ENCODE peak calls at places on chromosomes 13 and 19, in six cellular contexts. P, V, E, O, Z and F are unnamed samples.
A peak's percentile ranks its signal among the peaks of the same experiment; 100 is the strongest.

GRCh38 chr13:106499905-106500304 is 35.6 kb downstream of the EFNB2 start:
- DNase-seq in P (peak; percentile 38), V (no peak), E (no peak), O (no peak), Z (no peak), F (no peak)

GRCh38 chr13:20231839-20232555 is at the start of gene GJB6:
- DNase-seq in P (no peak), V (no peak), E (no peak), O (no peak), Z (no peak), F (no peak)

GRCh38 chr19:56896041-56896440 is 55.5 kb upstream of the PEG3 start:
- DNase-seq in P (no peak), V (no peak), E (no peak), O (no peak), Z (no peak), F (no peak)

GRCh38 chr13:44934724-44935123 is 54.5 kb downstream of the NUFIP1 start:
- DNase-seq in P (peak; percentile 87), V (no peak), E (no peak), O (no peak), Z (no peak), F (no peak)

GRCh38 chr13:30870049-30870884 is 35.8 kb upstream of the MEDAG start:
- DNase-seq in P (peak; percentile 100), V (no peak), E (no peak), O (peak; percentile 97), Z (peak; percentile 83), F (peak; percentile 94)

GRCh38 chr19:48598996-48599626 is 7.4 kb upstream of the SPACA4 start:
- DNase-seq in P (no peak), V (no peak), E (no peak), O (no peak), Z (no peak), F (no peak)

GRCh38 chr13:94112227-94112626 is 367.3 kb downstream of the DCT start:
- DNase-seq in P (peak; percentile 92), V (no peak), E (no peak), O (peak; percentile 0), Z (no peak), F (no peak)

GRCh38 chr13:76647550-76647949 is 238.7 kb downstream of the KCTD12 start:
- DNase-seq in P (peak; percentile 36), V (no peak), E (no peak), O (no peak), Z (no peak), F (no peak)

GRCh38 chr13:110047511-110047910 is 259.4 kb downstream of the COL4A1 start:
- DNase-seq in P (peak; percentile 81), V (no peak), E (peak; percentile 16), O (no peak), Z (peak; percentile 82), F (peak; percentile 89)

GRCh38 chr19:43639507-43640423 is at the start of gene CADM4:
- DNase-seq in P (no peak), V (peak; percentile 50), E (no peak), O (no peak), Z (peak; percentile 47), F (peak; percentile 23)

GRCh38 chr19:54287456-54287855 is 6.5 kb upstream of the LILRB2 start:
- DNase-seq in P (no peak), V (no peak), E (no peak), O (no peak), Z (no peak), F (no peak)

GRCh38 chr13:75770164-75771145 is 134.3 kb downstream of the LMO7 start:
- DNase-seq in P (peak; percentile 29), V (no peak), E (no peak), O (no peak), Z (no peak), F (no peak)

GRCh38 chr19:49366110-49366509 is 2.4 kb downstream of the DKKL1 start:
- DNase-seq in P (no peak), V (no peak), E (no peak), O (no peak), Z (no peak), F (no peak)

GRCh38 chr19:48543121-48543710 is 8.8 kb upstream of the SULT2B1 start:
- DNase-seq in P (peak; percentile 73), V (no peak), E (no peak), O (peak; percentile 13), Z (no peak), F (no peak)

GRCh38 chr19:46954502-46955004 is 65.1 kb upstream of the NPAS1 start:
- DNase-seq in P (no peak), V (no peak), E (no peak), O (no peak), Z (no peak), F (no peak)

GRCh38 chr19:54137913-54138776 is 583 bp downstream of the CNOT3 start:
- DNase-seq in P (peak; percentile 9), V (no peak), E (no peak), O (no peak), Z (no peak), F (peak; percentile 78)

GRCh38 chr13:93708323-93709075 is 481.9 kb downstream of the GPC6 start:
- DNase-seq in P (no peak), V (no peak), E (no peak), O (no peak), Z (no peak), F (no peak)

GRCh38 chr13:99657848-99658265 is 156.6 kb downstream of the TM9SF2 start:
- DNase-seq in P (peak; percentile 27), V (no peak), E (no peak), O (no peak), Z (peak; percentile 66), F (peak; percentile 74)

GRCh38 chr19:40774916-40775631 is at the start of gene MIA:
- DNase-seq in P (no peak), V (no peak), E (no peak), O (no peak), Z (no peak), F (no peak)

GRCh38 chr19:35088514-35088913 is 27.1 kb upstream of the FXYD3 start:
- DNase-seq in P (peak; percentile 85), V (no peak), E (no peak), O (no peak), Z (no peak), F (no peak)

GRCh38 chr13:113123226-113124150 is 889 bp downstream of the F10 start:
- DNase-seq in P (no peak), V (no peak), E (no peak), O (no peak), Z (no peak), F (no peak)

GRCh38 chr19:6161271-6161850 is 25.9 kb downstream of the ACSBG2 start:
- DNase-seq in P (peak; percentile 3), V (peak; percentile 52), E (no peak), O (no peak), Z (peak; percentile 37), F (peak; percentile 50)

GRCh38 chr19:48724796-48725753 is 5.5 kb upstream of the MAMSTR start:
- DNase-seq in P (peak; percentile 99), V (no peak), E (peak; percentile 58), O (peak; percentile 79), Z (no peak), F (peak; percentile 78)

GRCh38 chr13:97352815-97353214 is 81.2 kb upstream of the RAP2A start:
- DNase-seq in P (no peak), V (no peak), E (no peak), O (no peak), Z (no peak), F (no peak)

GRCh38 chr19:12202250-12202649 is 39.4 kb downstream of the ZNF136 start:
- DNase-seq in P (peak; percentile 24), V (no peak), E (no peak), O (no peak), Z (peak; percentile 46), F (peak; percentile 58)

GRCh38 chr19:9009935-9010651 is at the start of gene MUC16:
- DNase-seq in P (no peak), V (no peak), E (no peak), O (no peak), Z (no peak), F (no peak)

GRCh38 chr13:99205621-99206220 is 5.1 kb downstream of the UBAC2 start:
- DNase-seq in P (no peak), V (no peak), E (no peak), O (no peak), Z (no peak), F (no peak)

GRCh38 chr19:4267101-4267900 is 11.8 kb upstream of the SHD start:
- DNase-seq in P (peak; percentile 70), V (peak; percentile 65), E (no peak), O (no peak), Z (peak; percentile 72), F (peak; percentile 79)

GRCh38 chr19:38706792-38707511 is 37.3 kb downstream of the CAPN12 start:
- DNase-seq in P (no peak), V (no peak), E (no peak), O (no peak), Z (no peak), F (no peak)

GRCh38 chr13:105428816-105429215 is 1106.6 kb downstream of the EFNB2 start:
- DNase-seq in P (peak; percentile 12), V (no peak), E (no peak), O (no peak), Z (no peak), F (no peak)

GRCh38 chr13:27283906-27284523 is 13.4 kb downstream of the RASL11A start:
- DNase-seq in P (peak; percentile 39), V (no peak), E (peak; percentile 52), O (no peak), Z (no peak), F (no peak)

GRCh38 chr19:17073869-17074627 is 1.2 kb downstream of the HAUS8 start:
- DNase-seq in P (no peak), V (no peak), E (no peak), O (no peak), Z (no peak), F (peak; percentile 49)